ENCODE peak calls at places on chromosomes 4 and X, in five cellular contexts. B is hepatocyte, T is Caco-2, Q is glutamatergic neuron, A is mesothelial cell of epicardium. U is an unnamed sample.

GRCh38 chrX:109125304-109125703 is 356.6 kb downstream of the GUCY2F start:
- DNase-seq in B (no peak), T (no peak), Q (peak), A (no peak), U (no peak)

GRCh38 chr4:116636917-116637316 is 448.5 kb downstream of the TRAM1L1 start:
- DNase-seq in B (no peak), T (no peak), Q (no peak), A (no peak), U (no peak)

GRCh38 chr4:102867278-102868152 is 1.3 kb upstream of the CISD2 start:
- DNase-seq in B (no peak), T (no peak), Q (no peak), A (no peak), U (no peak)

GRCh38 chr4:74768857-74769525 is 25.3 kb downstream of the BTC start:
- DNase-seq in B (peak), T (no peak), Q (no peak), A (no peak), U (no peak)

GRCh38 chr4:187995322-187996207 is at the start of gene ZFP42:
- DNase-seq in B (peak), T (peak), Q (peak), A (no peak), U (peak)

GRCh38 chr4:40292313-40292759 is 42.8 kb upstream of the CHRNA9 start:
- DNase-seq in B (peak), T (no peak), Q (no peak), A (no peak), U (no peak)

GRCh38 chr4:71498002-71498401 is 159.2 kb downstream of the SLC4A4 start:
- DNase-seq in B (no peak), T (no peak), Q (no peak), A (no peak), U (no peak)

GRCh38 chrX:72061091-72061490 is 70.6 kb downstream of the RTL5 start:
- DNase-seq in B (no peak), T (no peak), Q (no peak), A (no peak), U (no peak)

GRCh38 chrX:17939724-17940123 is 78.6 kb upstream of the RAI2 start:
- DNase-seq in B (no peak), T (no peak), Q (no peak), A (no peak), U (no peak)

GRCh38 chr4:57344296-57344695 is 234.1 kb upstream of the IGFBP7 start:
- DNase-seq in B (no peak), T (no peak), Q (no peak), A (no peak), U (no peak)

GRCh38 chrX:69229436-69229835 is 64.2 kb upstream of the PJA1 start:
- DNase-seq in B (no peak), T (no peak), Q (no peak), A (no peak), U (no peak)

GRCh38 chrX:63128509-63128908 is 222.6 kb downstream of the SPIN4 start:
- DNase-seq in B (no peak), T (no peak), Q (peak), A (no peak), U (peak)

DNA sequence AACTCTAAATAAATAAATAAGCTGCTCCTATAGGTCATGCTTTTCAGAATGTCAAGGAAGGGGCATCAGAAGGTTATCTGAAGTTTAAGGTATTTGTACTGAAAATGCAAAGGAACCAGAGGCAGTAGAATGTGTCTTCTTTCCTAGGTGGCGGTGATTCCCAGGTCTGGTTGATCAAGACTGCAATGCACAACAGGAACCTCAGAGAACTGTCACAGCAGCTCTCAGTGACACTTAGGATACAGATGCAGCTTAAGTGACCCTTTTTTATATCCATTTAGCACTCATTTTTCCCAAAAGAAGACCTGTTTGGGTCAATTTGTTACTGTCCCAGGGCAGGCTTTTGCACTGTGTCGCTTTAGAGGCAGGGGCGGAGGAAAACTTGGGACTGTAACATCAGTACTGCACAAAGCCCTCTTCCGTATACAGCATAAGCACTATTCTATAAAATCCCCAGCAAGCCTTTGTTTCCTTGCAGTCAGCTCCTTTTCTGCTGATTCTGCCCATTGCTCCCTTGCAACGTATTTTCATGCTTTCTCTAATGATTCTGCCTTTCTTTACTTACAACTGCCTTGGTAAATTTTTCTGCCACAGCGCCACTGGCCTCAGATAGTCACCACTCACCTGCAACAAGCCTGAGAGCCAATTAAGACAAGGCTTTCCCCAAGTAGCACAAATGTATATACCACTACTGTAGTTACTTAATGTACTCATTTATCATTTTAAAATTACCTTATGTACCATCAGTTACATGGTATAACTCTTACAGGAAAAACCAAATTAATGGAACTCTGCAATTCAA is 1.5 kb upstream of the MND1 start:
- DNase-seq in B (no peak), T (no peak), Q (no peak), A (no peak), U (no peak)
- TF ChIP-seq CTCF in B (no peak), T (no peak), Q (no peak), A (no peak), U (no peak)

DNA sequence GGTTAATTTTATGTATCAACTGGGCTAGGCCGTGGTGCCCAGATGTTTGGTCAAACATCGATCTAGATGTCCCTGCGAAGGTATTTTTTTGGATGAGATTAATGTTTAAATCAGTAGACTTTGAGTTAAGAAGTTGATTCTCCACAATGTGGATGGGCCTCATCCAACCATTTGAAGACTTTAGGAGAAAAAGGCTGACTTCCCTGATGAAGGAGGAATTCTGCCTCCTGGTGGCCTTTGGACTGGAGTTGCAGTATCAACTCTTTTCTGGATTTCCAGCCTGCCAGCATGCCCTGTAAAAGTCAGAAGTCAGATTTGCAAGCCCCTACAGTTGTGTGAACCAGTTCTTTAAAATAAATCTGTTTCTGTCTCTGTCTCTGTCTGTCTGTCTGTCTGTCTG is 91.4 kb downstream of the STK32B start:
- DNase-seq in B (peak), T (no peak), Q (no peak), A (no peak), U (peak)
- TF ChIP-seq CTCF in B (peak), T (peak), Q (no peak), A (peak), U (peak)

DNA sequence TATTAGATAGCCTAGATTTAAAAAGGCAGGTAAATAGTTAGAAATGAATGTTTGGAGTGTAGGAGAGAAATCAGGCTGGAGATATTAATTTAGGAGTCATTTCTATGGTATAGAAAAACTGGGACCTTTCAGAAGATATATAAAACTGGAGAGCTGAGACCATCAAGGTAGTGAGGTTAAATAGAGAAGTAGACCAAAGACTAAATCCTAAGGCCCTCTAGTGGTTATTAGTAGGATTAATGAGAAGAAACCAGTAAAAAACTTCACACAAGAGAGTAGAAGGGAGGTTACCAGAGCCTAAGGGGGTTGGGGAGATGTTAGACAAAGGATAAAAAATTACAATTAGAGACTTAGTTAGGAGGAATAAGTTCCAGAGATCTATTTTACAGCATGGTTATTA is 351.0 kb upstream of the SPANXN1 start:
- DNase-seq in B (peak), T (no peak), Q (no peak), A (no peak), U (no peak)
- TF ChIP-seq CTCF in B (peak), T (peak), Q (peak), A (peak), U (peak)

GRCh38 chr4:106195435-106195950 is 120.5 kb downstream of the TBCK start:
- DNase-seq in B (peak), T (no peak), Q (no peak), A (no peak), U (no peak)

GRCh38 chr4:106201373-106201772 is 114.6 kb downstream of the TBCK start:
- DNase-seq in B (peak), T (no peak), Q (no peak), A (no peak), U (no peak)
- TF ChIP-seq CTCF in B (peak), T (peak), Q (peak), A (no peak), U (peak)

GRCh38 chrX:115679460-115679859 is 118.5 kb downstream of the PLS3 start:
- DNase-seq in B (peak), T (no peak), Q (no peak), A (no peak), U (no peak)
- TF ChIP-seq CTCF in B (peak), T (peak), Q (no peak), A (peak), U (peak)

DNA sequence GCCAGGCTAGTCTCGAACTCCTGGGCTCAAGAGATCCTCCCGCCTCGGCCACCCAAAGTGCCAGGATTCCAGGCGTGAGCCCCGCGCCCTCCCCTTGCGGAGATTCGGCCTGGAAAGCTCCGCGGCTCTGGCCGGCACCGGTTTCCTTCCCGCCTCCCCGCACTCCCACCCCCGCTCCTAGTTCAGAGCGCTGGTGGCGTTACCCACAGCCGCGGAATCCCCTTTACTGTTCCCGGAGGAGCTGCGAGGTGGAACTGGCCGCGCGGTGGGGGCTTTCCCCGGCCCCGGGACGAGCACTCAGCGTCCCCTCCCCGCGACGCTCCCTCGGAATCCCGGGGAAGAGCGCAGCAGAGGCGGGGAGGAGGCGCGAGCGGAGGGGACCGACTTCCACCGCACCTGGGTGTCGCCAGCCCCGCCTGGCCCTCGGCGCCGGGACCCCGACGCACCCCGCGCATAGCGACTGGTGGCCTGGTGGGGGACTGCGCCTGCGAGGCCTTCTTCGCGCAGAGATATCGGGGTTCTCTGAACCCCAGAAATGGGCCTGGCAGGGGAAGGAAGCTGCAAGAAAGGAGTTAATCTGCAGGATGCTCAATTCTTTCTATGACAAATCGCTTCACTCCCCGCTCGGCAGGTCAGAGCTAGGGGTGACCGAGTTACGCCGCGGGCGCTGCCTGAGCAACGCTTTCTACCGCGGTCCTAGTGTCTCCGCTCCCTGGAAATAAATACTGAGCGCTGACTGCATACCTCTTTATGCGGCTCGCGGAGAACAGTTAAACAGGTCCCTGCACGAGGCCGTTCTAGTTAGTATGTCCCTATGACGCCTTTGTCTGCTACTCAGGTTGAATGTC is 14.6 kb upstream of the SLC25A4 start:
- DNase-seq in B (peak), T (no peak), Q (peak), A (no peak), U (peak)
- TF ChIP-seq CTCF in B (no peak), T (no peak), Q (peak), A (peak), U (peak)

U was measured in nephron progenitor cell.